ENCODE peak calls at places on chromosomes 6 and 20, in eight cellular contexts. E is upper lobe of left lung, R is A549, N is K562, V is ovary, K is tibial nerve, C is H1, I is transverse colon. M is an unnamed sample.

GRCh38 chr6:123323419-123324329 is 313.1 kb downstream of the TRDN start:
- DNase-seq in E (no peak), K (no peak), C (no peak), N (no peak), I (no peak), V (no peak), R (no peak), M (no peak)

GRCh38 chr20:21705466-21706344 is at the start of gene PAX1:
- DNase-seq in K (no peak), E (no peak), R (no peak), V (no peak), I (no peak), C (no peak), N (no peak), M (no peak)

GRCh38 chr6:3162565-3163247 is 5.4 kb upstream of the TUBB2A start:
- DNase-seq in N (peak; percentile 99), K (no peak), E (peak; percentile 72), I (peak; percentile 82), V (peak; percentile 68), C (no peak), R (peak; percentile 55), M (peak; percentile 90)

GRCh38 chr20:8116067-8116811 is 15.8 kb upstream of the PLCB1 start:
- DNase-seq in V (no peak), E (no peak), R (no peak), K (no peak), N (no peak), C (no peak), I (no peak), M (no peak)

GRCh38 chr20:44911264-44911921 is 1.5 kb downstream of the PABPC1L start:
- DNase-seq in N (peak; percentile 79), E (peak; percentile 89), R (peak; percentile 78), C (peak; percentile 80), I (peak; percentile 52), V (peak; percentile 31), K (peak; percentile 18), M (no peak)

GRCh38 chr6:169990095-169991030 is 238.9 kb downstream of the ERMARD start:
- DNase-seq in R (no peak), V (no peak), I (peak; percentile 50), E (peak; percentile 70), K (peak; percentile 34), C (no peak), N (no peak), M (peak; percentile 69)

GRCh38 chr20:4507288-4507719 is 214.4 kb upstream of the PRND start:
- DNase-seq in R (no peak), V (no peak), E (no peak), N (no peak), K (no peak), I (no peak), C (no peak), M (no peak)

GRCh38 chr6:167968091-167968490 is 29.4 kb upstream of the KIF25 start:
- DNase-seq in E (no peak), C (peak; percentile 29), N (peak; percentile 68), I (peak; percentile 59), R (peak; percentile 9), K (no peak), V (no peak), M (no peak)

GRCh38 chr20:11849270-11849920 is 68.3 kb upstream of the BTBD3 start:
- DNase-seq in K (no peak), C (no peak), R (no peak), E (no peak), V (no peak), I (no peak), N (no peak), M (no peak)

GRCh38 chr6:3750324-3751018 is 1.0 kb downstream of the PXDC1 start:
- DNase-seq in I (peak; percentile 83), N (peak; percentile 55), E (peak; percentile 91), K (peak; percentile 88), V (peak; percentile 86), C (no peak), R (no peak), M (peak; percentile 95)

GRCh38 chr6:151679081-151679480 is 128.4 kb upstream of the ESR1 start:
- DNase-seq in K (no peak), N (no peak), R (no peak), V (no peak), C (no peak), I (no peak), E (no peak), M (no peak)

GRCh38 chr20:58684291-58684690 is 8.3 kb upstream of the NPEPL1 start:
- DNase-seq in R (no peak), V (no peak), I (no peak), N (no peak), E (no peak), C (no peak), K (no peak), M (no peak)

GRCh38 chr6:125791151-125791819 is 525 bp downstream of the NCOA7 start:
- DNase-seq in R (peak; percentile 61), E (peak; percentile 68), C (no peak), N (peak; percentile 55), K (peak; percentile 50), V (no peak), I (peak; percentile 46), M (no peak)

GRCh38 chr20:14922503-14923267 is 585.3 kb upstream of the FLRT3 start:
- DNase-seq in R (no peak), E (no peak), V (no peak), N (no peak), I (no peak), C (no peak), K (no peak), M (no peak)

GRCh38 chr6:135163440-135163738 is 17.7 kb upstream of the MYB start:
- DNase-seq in N (no peak), K (no peak), I (no peak), V (no peak), E (no peak), R (no peak), C (no peak), M (no peak)

GRCh38 chr6:130411481-130411880 is 45.7 kb downstream of the TMEM200A start:
- DNase-seq in I (no peak), C (no peak), N (no peak), R (no peak), V (no peak), E (no peak), K (no peak), M (no peak)

GRCh38 chr6:130406935-130407532 is 41.2 kb downstream of the TMEM200A start:
- DNase-seq in I (no peak), R (no peak), C (no peak), K (no peak), V (no peak), N (no peak), E (no peak), M (no peak)

GRCh38 chr6:130405549-130405948 is 39.7 kb downstream of the TMEM200A start:
- DNase-seq in R (no peak), K (no peak), E (no peak), I (no peak), V (no peak), C (no peak), N (no peak), M (no peak)

GRCh38 chr6:130412556-130413290 is 46.9 kb downstream of the TMEM200A start:
- DNase-seq in C (no peak), V (no peak), K (no peak), N (no peak), E (no peak), R (no peak), I (no peak), M (no peak)

GRCh38 chr6:130409394-130410095 is 43.7 kb downstream of the TMEM200A start:
- DNase-seq in R (no peak), K (no peak), E (no peak), N (no peak), I (no peak), C (no peak), V (no peak), M (no peak)
- TF ChIP-seq EP300 in R (no peak), K (no peak), E (no peak), N (no peak), I (no peak), C (no peak), V (no peak), M (no peak)

GRCh38 chr6:37569999-37570776 is 70.5 kb upstream of the CCDC167 start:
- DNase-seq in N (no peak), C (no peak), R (no peak), K (no peak), V (no peak), E (no peak), I (no peak), M (no peak)
- H3K4me1 ChIP-seq in N (peaks cover 15% of the 10 kb centered on the region), C (peaks cover 2% of the 10 kb centered on the region), R (no peaks in the 10 kb centered on the region), K (peaks cover 8% of the 10 kb centered on the region), V (peaks cover 5% of the 10 kb centered on the region), E (peaks cover 7% of the 10 kb centered on the region), I (peaks cover 5% of the 10 kb centered on the region), M (no peaks in the 10 kb centered on the region)

DNA sequence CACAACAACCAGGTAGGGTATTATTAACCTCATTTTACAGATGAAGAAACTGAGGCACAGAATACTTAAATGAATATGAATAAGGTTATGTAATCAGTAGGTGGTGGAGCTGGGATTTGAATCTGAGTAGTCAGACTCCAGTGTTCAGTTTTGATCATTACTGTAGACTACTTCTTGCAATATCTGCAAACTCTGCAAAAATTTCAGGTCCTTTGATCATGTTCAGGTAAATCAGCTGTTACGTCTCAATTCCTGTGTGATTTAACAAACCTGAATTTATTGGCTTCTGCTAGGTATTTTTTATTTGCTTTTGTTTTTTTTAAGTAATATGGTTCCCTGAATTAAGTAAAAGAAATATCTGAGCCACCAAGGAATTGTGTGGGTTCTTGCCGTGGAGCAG is 70.7 kb upstream of the NOTCH4 start:
- DNase-seq in I (no peak), C (no peak), R (no peak), N (no peak), V (no peak), E (no peak), K (no peak), M (no peak)
- TF ChIP-seq EP300 in I (no peak), C (no peak), R (no peak), N (no peak), V (no peak), E (no peak), K (no peak), M (no peak)

GRCh38 chr6:100135977-100136376 is 142.0 kb upstream of the MCHR2 start:
- DNase-seq in R (no peak), I (no peak), E (no peak), V (no peak), K (no peak), N (no peak), C (no peak), M (no peak)

GRCh38 chr6:100134703-100135102 is 140.7 kb upstream of the MCHR2 start:
- DNase-seq in C (no peak), K (no peak), N (no peak), I (no peak), V (no peak), R (no peak), E (no peak), M (no peak)

GRCh38 chr6:100137759-100138158 is 143.7 kb upstream of the MCHR2 start:
- DNase-seq in E (no peak), K (no peak), C (no peak), N (no peak), R (no peak), I (no peak), V (no peak), M (no peak)

GRCh38 chr6:100138346-100139022 is 144.5 kb upstream of the MCHR2 start:
- DNase-seq in K (no peak), C (no peak), E (no peak), I (no peak), N (no peak), V (no peak), R (no peak), M (no peak)

DNA sequence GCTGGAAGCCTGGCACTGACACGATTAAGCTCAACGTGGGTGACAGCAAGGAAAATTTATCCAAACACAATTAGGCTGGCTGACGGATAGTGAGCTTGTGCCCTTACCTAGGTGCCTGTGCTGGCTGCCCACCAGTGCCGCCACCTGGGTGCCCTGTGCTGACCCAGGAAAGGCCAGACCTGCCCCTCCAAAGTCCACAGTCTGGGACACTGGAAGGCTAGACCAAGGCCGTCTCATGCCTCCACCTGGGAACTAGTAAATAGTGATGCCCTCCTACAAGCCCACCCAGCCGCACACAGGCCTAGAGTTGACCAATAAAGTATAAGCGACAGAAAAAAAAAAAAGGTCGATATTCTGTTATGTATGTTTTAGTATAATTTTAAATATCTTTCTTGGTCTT is 142.6 kb upstream of the MCHR2 start:
- DNase-seq in C (no peak), I (no peak), N (no peak), E (no peak), V (no peak), R (no peak), K (no peak), M (no peak)
- H3K4me1 ChIP-seq in C (no peaks in the 10 kb centered on the region), I (no peaks in the 10 kb centered on the region), N (no peaks in the 10 kb centered on the region), E (no peaks in the 10 kb centered on the region), V (no peaks in the 10 kb centered on the region), R (no peaks in the 10 kb centered on the region), K (no peaks in the 10 kb centered on the region), M (no peaks in the 10 kb centered on the region)